ENCODE peak calls at places on chromosomes 6 and 20, in five cellular contexts. B is mesendoderm, D is neuronal stem cell, P is H9, X is H1. Q is an unnamed sample.

GRCh38 chr6:158068893-158069799 is 87.5 kb downstream of the SYNJ2 start:
- DNase-seq in D (no peak), X (no peak), B (peak; percentile 46), P (no peak), Q (peak; percentile 58)

GRCh38 chr20:35698298-35699126 is 640 bp downstream of the NFS1 start:
- DNase-seq in P (no peak), X (peak; percentile 50), B (peak; percentile 34), D (peak; percentile 11), Q (no peak)

GRCh38 chr6:158552796-158553138 is 7.1 kb upstream of the TMEM181 start:
- DNase-seq in B (no peak), P (no peak), X (no peak), D (no peak), Q (no peak)

GRCh38 chr20:23612385-23612784 is 6.7 kb upstream of the CST9 start:
- DNase-seq in B (no peak), D (no peak), X (no peak), P (no peak), Q (no peak)

GRCh38 chr6:167746377-167747151 is 80.1 kb upstream of the AFDN start:
- DNase-seq in D (no peak), B (peak; percentile 28), X (no peak), P (no peak), Q (no peak)

GRCh38 chr20:40160151-40160550 is 528.9 kb downstream of the MAFB start:
- DNase-seq in D (no peak), X (peak; percentile 67), P (peak; percentile 70), B (peak; percentile 86), Q (peak; percentile 23)

GRCh38 chr6:36120979-36121706 is 9.2 kb upstream of the MAPK13 start:
- DNase-seq in B (peak; percentile 47), P (no peak), X (no peak), D (no peak), Q (no peak)

GRCh38 chr20:47338131-47338628 is 18.3 kb downstream of the ZMYND8 start:
- DNase-seq in X (no peak), B (no peak), D (no peak), P (no peak), Q (no peak)

GRCh38 chr6:84967389-84967788 is 203.0 kb upstream of the TBX18 start:
- DNase-seq in D (no peak), P (peak; percentile 65), B (peak; percentile 77), X (peak; percentile 62), Q (peak; percentile 15)

GRCh38 chr20:37311710-37312355 is 22.4 kb downstream of the MANBAL start:
- DNase-seq in X (no peak), P (no peak), D (no peak), B (no peak), Q (peak; percentile 53)

GRCh38 chr20:1319051-1319450 is 9.9 kb downstream of the SDCBP2 start:
- DNase-seq in X (no peak), B (no peak), P (no peak), D (no peak), Q (peak; percentile 59)

GRCh38 chr20:54167909-54168872 is 5.6 kb downstream of the CYP24A1 start:
- DNase-seq in P (no peak), D (no peak), B (no peak), X (no peak), Q (peak; percentile 23)

GRCh38 chr20:12715371-12715770 is 293.4 kb upstream of the SPTLC3 start:
- DNase-seq in X (no peak), P (no peak), D (no peak), B (no peak), Q (no peak)

GRCh38 chr6:76697585-76697984 is 625.1 kb upstream of the IMPG1 start:
- DNase-seq in X (no peak), D (no peak), B (peak; percentile 86), P (no peak), Q (peak; percentile 18)

GRCh38 chr6:169292340-169293124 is 38.9 kb upstream of the THBS2 start:
- DNase-seq in B (peak; percentile 52), P (no peak), D (no peak), X (no peak), Q (peak; percentile 97)

GRCh38 chr20:23046431-23046830 is 3.0 kb downstream of the THBD start:
- DNase-seq in X (no peak), D (no peak), B (no peak), P (no peak), Q (no peak)

GRCh38 chr20:32278199-32278643 is 770 bp downstream of the KIF3B start:
- DNase-seq in P (no peak), X (no peak), B (peak; percentile 7), D (no peak), Q (peak; percentile 17)

GRCh38 chr6:8065519-8065911 is 1.3 kb upstream of the BLOC1S5 start:
- DNase-seq in X (no peak), B (no peak), D (no peak), P (no peak), Q (peak; percentile 49)

GRCh38 chr6:36033935-36034334 is 6.3 kb downstream of the MAPK14 start:
- DNase-seq in X (no peak), P (no peak), D (no peak), B (peak; percentile 26), Q (peak; percentile 49)

GRCh38 chr6:133854167-133854632 is 34.7 kb upstream of the TCF21 start:
- DNase-seq in D (peak; percentile 31), B (peak; percentile 82), X (peak; percentile 57), P (peak; percentile 59), Q (no peak)

GRCh38 chr20:17735959-17736621 is 36.3 kb downstream of the BANF2 start:
- DNase-seq in X (no peak), P (no peak), D (no peak), B (no peak), Q (peak; percentile 26)

GRCh38 chr6:100664274-100665040 is 199.7 kb upstream of the SIM1 start:
- DNase-seq in P (no peak), B (peak; percentile 17), D (peak; percentile 3), X (no peak), Q (peak; percentile 57)

GRCh38 chr6:18327621-18328548 is 59.3 kb upstream of the RNF144B start:
- DNase-seq in D (no peak), B (peak; percentile 33), P (peak; percentile 72), X (peak; percentile 54), Q (no peak)

GRCh38 chr6:167559675-167560479 is 235.0 kb downstream of the TTLL2 start:
- DNase-seq in B (no peak), X (peak; percentile 29), P (no peak), D (no peak), Q (no peak)

GRCh38 chr6:89745728-89746127 is 73.9 kb downstream of the MDN1 start:
- DNase-seq in B (no peak), P (no peak), D (no peak), X (no peak), Q (peak; percentile 65)

GRCh38 chr20:4018015-4018748 is 2.8 kb upstream of the RNF24 start:
- DNase-seq in B (no peak), D (no peak), P (no peak), X (no peak), Q (no peak)

GRCh38 chr6:35259946-35260626 is 551 bp downstream of the ZNF76 start:
- DNase-seq in D (peak; percentile 38), X (peak; percentile 91), P (peak; percentile 93), B (peak; percentile 90), Q (peak; percentile 16)

GRCh38 chr20:16469395-16469905 is 103.8 kb downstream of the KIF16B start:
- DNase-seq in X (no peak), B (no peak), D (no peak), P (no peak), Q (no peak)

DNA sequence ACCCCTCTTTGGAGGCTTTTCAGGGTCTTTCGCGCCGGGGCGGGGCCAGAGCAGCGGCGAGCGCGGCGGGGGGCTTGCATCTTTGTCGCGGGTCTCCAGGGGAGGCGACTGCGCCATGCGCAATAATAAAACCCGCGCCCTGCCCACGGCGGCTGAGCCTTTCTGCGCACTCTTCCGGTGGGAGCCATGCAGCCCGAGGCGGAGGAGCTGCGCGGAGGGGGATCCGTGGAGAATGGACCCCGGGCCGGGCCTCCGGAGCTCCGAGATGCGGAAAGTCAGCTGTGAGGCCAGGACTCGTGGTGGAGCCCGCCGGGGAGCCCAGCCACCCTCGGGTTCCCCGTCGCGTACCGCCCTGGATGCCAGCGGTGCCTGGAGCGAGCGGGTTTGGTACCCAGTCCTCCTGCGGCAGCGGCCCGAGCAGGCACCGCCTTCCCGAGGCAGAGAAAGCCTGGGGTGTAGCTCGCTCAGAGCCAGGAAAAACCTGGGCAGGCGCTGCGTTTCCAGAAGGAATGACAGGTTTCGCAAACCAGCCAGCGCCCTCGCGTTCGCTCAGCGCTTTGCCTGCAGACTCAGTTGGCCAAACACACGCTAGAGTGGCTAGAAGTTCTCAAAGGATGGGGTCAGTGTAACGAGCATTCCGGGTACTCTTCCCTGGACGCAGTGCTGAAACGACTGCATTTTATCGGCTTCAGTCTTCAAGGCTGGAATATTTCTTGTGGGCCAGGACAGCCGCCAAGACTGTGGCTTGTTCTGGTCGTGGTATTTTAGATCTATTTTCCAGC is 1.3 kb downstream of the AKAP12 start:
- DNase-seq in D (peak; percentile 57), B (peak; percentile 71), X (peak; percentile 73), P (peak; percentile 56), Q (peak; percentile 73)
- H3K23ac ChIP-seq in D (peak overlapping the region; percentile 68), B (no peak overlapping the region), X (no peak overlapping the region), P (no peak overlapping the region), Q (peak overlapping the region; percentile 19)

DNA sequence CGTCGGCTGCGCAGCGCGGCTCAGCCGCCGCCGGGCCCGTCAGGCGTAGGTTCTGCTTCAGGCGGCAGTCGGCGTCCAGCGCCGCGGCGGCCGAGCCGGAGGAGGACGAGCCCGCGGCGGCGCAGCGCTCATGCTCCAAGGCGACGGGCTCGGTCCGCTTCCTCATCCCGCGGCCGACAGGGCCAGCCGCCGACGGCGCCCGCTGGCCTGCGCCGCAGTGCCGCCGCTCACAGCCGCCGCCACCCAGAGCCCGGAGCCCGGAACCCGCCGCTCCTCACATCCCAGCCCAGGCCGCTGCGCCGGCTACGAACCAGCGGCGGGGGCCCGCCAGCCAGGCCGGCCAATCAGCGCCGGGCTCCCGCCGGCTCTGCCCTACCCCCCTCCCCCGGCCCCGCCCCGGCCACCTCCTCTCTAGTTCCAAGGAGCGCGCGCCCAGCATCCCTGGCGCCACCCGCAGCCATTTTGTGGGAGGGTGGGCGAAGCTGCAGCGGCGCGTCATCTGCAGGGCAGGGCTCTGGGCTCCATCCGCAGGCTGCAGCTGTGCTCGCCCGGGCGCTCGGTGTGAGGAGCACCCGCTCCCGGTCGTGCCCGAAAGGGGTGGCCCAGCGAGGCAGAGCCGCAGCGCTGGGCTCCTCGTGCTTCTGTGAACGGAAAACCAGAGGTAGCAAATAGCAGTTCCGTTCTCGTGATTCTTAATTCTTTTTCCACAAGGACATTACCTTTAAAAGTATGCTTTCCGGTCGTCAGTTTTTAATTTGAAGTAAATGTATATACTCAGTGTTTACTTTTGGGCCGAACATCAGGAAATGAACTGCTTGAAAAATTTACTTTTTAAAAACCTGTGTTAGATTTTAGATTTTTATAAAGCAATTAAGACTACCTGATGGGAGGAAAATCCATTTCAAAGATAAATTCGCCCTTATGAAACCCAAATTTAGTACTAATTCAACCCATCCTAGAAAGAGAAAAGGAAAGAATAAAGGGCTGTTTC is at the start of gene ABHD12:
- DNase-seq in X (peak; percentile 92), B (peak; percentile 98), D (peak; percentile 92), P (peak; percentile 97), Q (peak; percentile 95)
- H3K23ac ChIP-seq in X (no peak within 1 kb of the TSS), B (no peak within 1 kb of the TSS), D (peak within 1 kb of the TSS; percentile 95), P (no peak within 1 kb of the TSS), Q (peak within 1 kb of the TSS; percentile 93)

DNA sequence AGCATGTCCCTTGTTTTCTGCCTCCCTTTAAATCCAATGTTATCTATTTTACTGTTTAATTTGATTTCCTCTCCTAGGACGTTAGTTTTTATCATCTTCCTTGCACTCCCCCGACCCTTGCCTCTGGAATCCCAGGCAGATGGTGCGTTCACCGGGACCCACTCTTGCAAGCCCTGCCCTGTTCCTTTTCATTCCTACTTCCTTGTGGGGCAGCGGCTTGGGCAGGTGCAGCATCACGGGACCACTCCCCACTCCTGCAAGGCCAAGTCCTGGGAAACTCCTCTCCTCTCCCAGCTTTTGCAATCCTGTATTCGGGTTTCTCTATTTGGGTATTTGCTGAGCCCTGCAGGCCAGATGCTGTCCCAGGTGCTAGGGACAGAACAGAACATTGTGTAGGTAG is 5.8 kb upstream of the CDH4 start:
- DNase-seq in X (no peak), P (no peak), B (no peak), D (no peak), Q (no peak)
- H3K23ac ChIP-seq in X (no peak overlapping the region), P (no peak overlapping the region), B (no peak overlapping the region), D (no peak overlapping the region), Q (no peak overlapping the region)

GRCh38 chr20:56843386-56843785 is 214.3 kb downstream of the TFAP2C start:
- DNase-seq in D (no peak), B (no peak), X (no peak), P (no peak), Q (no peak)
- H3K23ac ChIP-seq in D (no peak overlapping the region), B (no peak overlapping the region), X (no peak overlapping the region), P (no peak overlapping the region), Q (no peak overlapping the region)

Q was measured in IMR-90.